ENCODE peak calls at places on chromosomes 16 and 17, in seven cellular contexts. One of them, this sample, is unnamed.

GRCh38 chr17:7237761-7238417 is 1.4 kb downstream of the PHF23 start:
- DNase-seq in cardiac fibroblast: peak
- DNase-seq in fibroblast of mammary gland: peak
- DNase-seq in left ventricle myocardium inferior: peak
- DNase-seq in uterus: peak
- DNase-seq in heart left ventricle: peak
- DNase-seq in heart right ventricle: peak
- DNase-seq in this sample: no peak

GRCh38 chr16:51153275-51153991 is 2.4 kb upstream of the SALL1 start:
- DNase-seq in cardiac fibroblast: peak
- DNase-seq in fibroblast of mammary gland: no peak
- DNase-seq in left ventricle myocardium inferior: no peak
- DNase-seq in uterus: peak
- DNase-seq in heart left ventricle: no peak
- DNase-seq in heart right ventricle: no peak
- DNase-seq in this sample: no peak

GRCh38 chr17:33447090-33447489 is 154.0 kb upstream of the ASIC2 start:
- DNase-seq in cardiac fibroblast: no peak
- DNase-seq in fibroblast of mammary gland: no peak
- DNase-seq in left ventricle myocardium inferior: no peak
- DNase-seq in uterus: no peak
- DNase-seq in heart left ventricle: no peak
- DNase-seq in heart right ventricle: no peak
- DNase-seq in this sample: no peak

GRCh38 chr16:82755570-82756282 is 129.0 kb downstream of the CDH13 start:
- DNase-seq in cardiac fibroblast: peak
- DNase-seq in fibroblast of mammary gland: no peak
- DNase-seq in left ventricle myocardium inferior: no peak
- DNase-seq in uterus: no peak
- DNase-seq in heart left ventricle: no peak
- DNase-seq in heart right ventricle: no peak
- DNase-seq in this sample: no peak

GRCh38 chr17:75068750-75069149 is 19.0 kb upstream of the SLC16A5 start:
- DNase-seq in cardiac fibroblast: no peak
- DNase-seq in fibroblast of mammary gland: no peak
- DNase-seq in left ventricle myocardium inferior: no peak
- DNase-seq in uterus: no peak
- DNase-seq in heart left ventricle: no peak
- DNase-seq in heart right ventricle: no peak
- DNase-seq in this sample: no peak

GRCh38 chr16:9095171-9095570 is 3.7 kb downstream of the HAPSTR1 start:
- DNase-seq in cardiac fibroblast: no peak
- DNase-seq in fibroblast of mammary gland: no peak
- DNase-seq in left ventricle myocardium inferior: no peak
- DNase-seq in uterus: no peak
- DNase-seq in heart left ventricle: no peak
- DNase-seq in heart right ventricle: no peak
- DNase-seq in this sample: no peak

GRCh38 chr17:81909966-81910839 is 996 bp downstream of the PCYT2 start:
- DNase-seq in cardiac fibroblast: no peak
- DNase-seq in fibroblast of mammary gland: no peak
- DNase-seq in left ventricle myocardium inferior: no peak
- DNase-seq in uterus: no peak
- DNase-seq in heart left ventricle: no peak
- DNase-seq in heart right ventricle: no peak
- DNase-seq in this sample: no peak

GRCh38 chr17:66373944-66374817 is 71.8 kb downstream of the PRKCA start:
- DNase-seq in cardiac fibroblast: no peak
- DNase-seq in fibroblast of mammary gland: no peak
- DNase-seq in left ventricle myocardium inferior: peak
- DNase-seq in uterus: no peak
- DNase-seq in heart left ventricle: peak
- DNase-seq in heart right ventricle: peak
- DNase-seq in this sample: no peak

GRCh38 chr17:79033741-79034501 is 10.0 kb downstream of the C1QTNF1 start:
- DNase-seq in cardiac fibroblast: no peak
- DNase-seq in fibroblast of mammary gland: no peak
- DNase-seq in left ventricle myocardium inferior: peak
- DNase-seq in uterus: peak
- DNase-seq in heart left ventricle: peak
- DNase-seq in heart right ventricle: peak
- DNase-seq in this sample: peak

GRCh38 chr16:84478172-84478948 is 26.1 kb downstream of the MEAK7 start:
- DNase-seq in cardiac fibroblast: peak
- DNase-seq in fibroblast of mammary gland: peak
- DNase-seq in left ventricle myocardium inferior: no peak
- DNase-seq in uterus: no peak
- DNase-seq in heart left ventricle: no peak
- DNase-seq in heart right ventricle: no peak
- DNase-seq in this sample: peak

GRCh38 chr17:77566151-77566550 is 392.4 kb upstream of the TNRC6C start:
- DNase-seq in cardiac fibroblast: no peak
- DNase-seq in fibroblast of mammary gland: no peak
- DNase-seq in left ventricle myocardium inferior: no peak
- DNase-seq in uterus: no peak
- DNase-seq in heart left ventricle: no peak
- DNase-seq in heart right ventricle: no peak
- DNase-seq in this sample: no peak

GRCh38 chr17:57264776-57265175 is 8.5 kb downstream of the MSI2 start:
- DNase-seq in cardiac fibroblast: no peak
- DNase-seq in fibroblast of mammary gland: no peak
- DNase-seq in left ventricle myocardium inferior: no peak
- DNase-seq in uterus: no peak
- DNase-seq in heart left ventricle: no peak
- DNase-seq in heart right ventricle: no peak
- DNase-seq in this sample: no peak

GRCh38 chr17:57577751-57578607 is 167.1 kb downstream of the CCDC182 start:
- DNase-seq in cardiac fibroblast: peak
- DNase-seq in fibroblast of mammary gland: peak
- DNase-seq in left ventricle myocardium inferior: peak
- DNase-seq in uterus: peak
- DNase-seq in heart left ventricle: no peak
- DNase-seq in heart right ventricle: no peak
- DNase-seq in this sample: no peak

GRCh38 chr16:51971184-51971583 is 575.8 kb downstream of the TOX3 start:
- DNase-seq in cardiac fibroblast: peak
- DNase-seq in fibroblast of mammary gland: peak
- DNase-seq in left ventricle myocardium inferior: no peak
- DNase-seq in uterus: no peak
- DNase-seq in heart left ventricle: no peak
- DNase-seq in heart right ventricle: no peak
- DNase-seq in this sample: no peak

GRCh38 chr16:67014641-67015315 is 14.2 kb upstream of the CBFB start:
- DNase-seq in cardiac fibroblast: no peak
- DNase-seq in fibroblast of mammary gland: no peak
- DNase-seq in left ventricle myocardium inferior: no peak
- DNase-seq in uterus: no peak
- DNase-seq in heart left ventricle: no peak
- DNase-seq in heart right ventricle: no peak
- DNase-seq in this sample: no peak

GRCh38 chr17:5888811-5889210 is 181.4 kb upstream of the WSCD1 start:
- DNase-seq in cardiac fibroblast: no peak
- DNase-seq in fibroblast of mammary gland: no peak
- DNase-seq in left ventricle myocardium inferior: no peak
- DNase-seq in uterus: no peak
- DNase-seq in heart left ventricle: no peak
- DNase-seq in heart right ventricle: no peak
- DNase-seq in this sample: no peak

GRCh38 chr17:27495460-27495859 is 39.2 kb downstream of the KSR1 start:
- DNase-seq in cardiac fibroblast: no peak
- DNase-seq in fibroblast of mammary gland: no peak
- DNase-seq in left ventricle myocardium inferior: no peak
- DNase-seq in uterus: no peak
- DNase-seq in heart left ventricle: no peak
- DNase-seq in heart right ventricle: no peak
- DNase-seq in this sample: no peak

GRCh38 chr17:68698761-68699160 is 97.6 kb upstream of the FAM20A start:
- DNase-seq in cardiac fibroblast: no peak
- DNase-seq in fibroblast of mammary gland: no peak
- DNase-seq in left ventricle myocardium inferior: no peak
- DNase-seq in uterus: no peak
- DNase-seq in heart left ventricle: no peak
- DNase-seq in heart right ventricle: peak
- DNase-seq in this sample: no peak

GRCh38 chr17:58520843-58521430 is 6.5 kb upstream of the MTMR4 start:
- DNase-seq in cardiac fibroblast: peak
- DNase-seq in fibroblast of mammary gland: peak
- DNase-seq in left ventricle myocardium inferior: no peak
- DNase-seq in uterus: no peak
- DNase-seq in heart left ventricle: no peak
- DNase-seq in heart right ventricle: no peak
- DNase-seq in this sample: no peak

GRCh38 chr17:22518185-22518584 is 825.9 kb downstream of the KCNJ18 start:
- DNase-seq in cardiac fibroblast: no peak
- DNase-seq in fibroblast of mammary gland: no peak
- DNase-seq in left ventricle myocardium inferior: no peak
- DNase-seq in uterus: no peak
- DNase-seq in heart left ventricle: no peak
- DNase-seq in heart right ventricle: no peak
- DNase-seq in this sample: no peak
- TF ChIP-seq CTCF in cardiac fibroblast: no peak
- TF ChIP-seq CTCF in fibroblast of mammary gland: no peak
- TF ChIP-seq CTCF in left ventricle myocardium inferior: no peak
- TF ChIP-seq CTCF in uterus: no peak
- TF ChIP-seq CTCF in heart left ventricle: no peak
- TF ChIP-seq CTCF in heart right ventricle: no peak
- TF ChIP-seq CTCF in this sample: no peak

GRCh38 chr17:49557204-49558024 is 18.3 kb upstream of the NXPH3 start:
- DNase-seq in cardiac fibroblast: peak
- DNase-seq in fibroblast of mammary gland: peak
- DNase-seq in left ventricle myocardium inferior: no peak
- DNase-seq in uterus: no peak
- DNase-seq in heart left ventricle: no peak
- DNase-seq in heart right ventricle: no peak
- DNase-seq in this sample: no peak

GRCh38 chr17:49555495-49556018 is 20.1 kb upstream of the NXPH3 start:
- DNase-seq in cardiac fibroblast: no peak
- DNase-seq in fibroblast of mammary gland: no peak
- DNase-seq in left ventricle myocardium inferior: no peak
- DNase-seq in uterus: no peak
- DNase-seq in heart left ventricle: no peak
- DNase-seq in heart right ventricle: no peak
- DNase-seq in this sample: no peak

GRCh38 chr17:49553676-49554335 is 21.9 kb upstream of the NXPH3 start:
- DNase-seq in cardiac fibroblast: no peak
- DNase-seq in fibroblast of mammary gland: no peak
- DNase-seq in left ventricle myocardium inferior: no peak
- DNase-seq in uterus: no peak
- DNase-seq in heart left ventricle: no peak
- DNase-seq in heart right ventricle: no peak
- DNase-seq in this sample: no peak

GRCh38 chr17:49554694-49555494 is 20.8 kb upstream of the NXPH3 start:
- DNase-seq in cardiac fibroblast: no peak
- DNase-seq in fibroblast of mammary gland: no peak
- DNase-seq in left ventricle myocardium inferior: no peak
- DNase-seq in uterus: no peak
- DNase-seq in heart left ventricle: no peak
- DNase-seq in heart right ventricle: no peak
- DNase-seq in this sample: no peak

DNA sequence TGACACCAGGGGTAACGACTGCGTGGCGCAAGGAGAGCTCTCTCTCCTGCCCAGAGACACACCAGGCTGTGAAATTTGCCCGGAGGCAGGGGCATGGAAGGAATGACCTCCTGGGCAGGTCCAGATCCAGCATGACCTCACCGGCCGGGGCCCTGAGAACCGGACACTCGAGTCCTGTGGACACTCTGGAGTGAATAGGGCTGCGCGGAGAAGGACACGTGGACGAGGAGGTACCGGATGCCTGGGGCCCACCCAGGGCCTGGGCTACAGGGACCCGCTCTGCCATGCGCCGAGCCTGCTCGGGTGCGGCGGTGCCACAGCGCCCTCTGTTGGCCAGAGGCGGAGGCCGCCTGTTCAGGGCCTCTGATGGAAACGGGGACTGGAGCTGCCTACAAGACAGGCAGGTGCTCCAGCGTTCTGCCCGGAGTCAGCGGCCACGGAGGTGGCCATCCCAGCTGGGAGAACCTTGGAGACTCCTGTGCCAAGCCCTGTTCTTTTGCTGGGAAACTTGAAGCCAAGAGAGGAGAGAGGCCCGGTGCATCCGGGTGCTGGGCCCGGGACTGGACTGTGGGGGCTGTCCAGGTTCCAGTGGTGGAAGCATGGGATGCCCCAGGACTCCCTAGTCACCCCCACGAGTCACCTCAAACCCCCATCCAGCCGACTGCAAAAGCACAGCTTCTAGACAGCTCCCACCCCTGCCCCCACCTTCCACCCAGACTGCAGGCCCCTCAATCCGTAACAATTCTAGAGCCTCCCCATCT is 19.3 kb upstream of the NXPH3 start:
- DNase-seq in cardiac fibroblast: peak
- DNase-seq in fibroblast of mammary gland: peak
- DNase-seq in left ventricle myocardium inferior: peak
- DNase-seq in uterus: peak
- DNase-seq in heart left ventricle: peak
- DNase-seq in heart right ventricle: peak
- DNase-seq in this sample: peak
- TF ChIP-seq CTCF in cardiac fibroblast: peak
- TF ChIP-seq CTCF in fibroblast of mammary gland: peak
- TF ChIP-seq CTCF in left ventricle myocardium inferior: peak
- TF ChIP-seq CTCF in uterus: peak
- TF ChIP-seq CTCF in heart left ventricle: peak
- TF ChIP-seq CTCF in heart right ventricle: peak
- TF ChIP-seq CTCF in this sample: peak

GRCh38 chr17:16352838-16353701 is at the start of gene CENPV:
- DNase-seq in cardiac fibroblast: no peak
- DNase-seq in fibroblast of mammary gland: peak
- DNase-seq in left ventricle myocardium inferior: peak
- DNase-seq in uterus: peak
- DNase-seq in heart left ventricle: peak
- DNase-seq in heart right ventricle: no peak
- DNase-seq in this sample: peak
- TF ChIP-seq CTCF in cardiac fibroblast: no peak
- TF ChIP-seq CTCF in fibroblast of mammary gland: no peak
- TF ChIP-seq CTCF in left ventricle myocardium inferior: peak
- TF ChIP-seq CTCF in uterus: peak
- TF ChIP-seq CTCF in heart left ventricle: no peak
- TF ChIP-seq CTCF in heart right ventricle: peak
- TF ChIP-seq CTCF in this sample: no peak

DNA sequence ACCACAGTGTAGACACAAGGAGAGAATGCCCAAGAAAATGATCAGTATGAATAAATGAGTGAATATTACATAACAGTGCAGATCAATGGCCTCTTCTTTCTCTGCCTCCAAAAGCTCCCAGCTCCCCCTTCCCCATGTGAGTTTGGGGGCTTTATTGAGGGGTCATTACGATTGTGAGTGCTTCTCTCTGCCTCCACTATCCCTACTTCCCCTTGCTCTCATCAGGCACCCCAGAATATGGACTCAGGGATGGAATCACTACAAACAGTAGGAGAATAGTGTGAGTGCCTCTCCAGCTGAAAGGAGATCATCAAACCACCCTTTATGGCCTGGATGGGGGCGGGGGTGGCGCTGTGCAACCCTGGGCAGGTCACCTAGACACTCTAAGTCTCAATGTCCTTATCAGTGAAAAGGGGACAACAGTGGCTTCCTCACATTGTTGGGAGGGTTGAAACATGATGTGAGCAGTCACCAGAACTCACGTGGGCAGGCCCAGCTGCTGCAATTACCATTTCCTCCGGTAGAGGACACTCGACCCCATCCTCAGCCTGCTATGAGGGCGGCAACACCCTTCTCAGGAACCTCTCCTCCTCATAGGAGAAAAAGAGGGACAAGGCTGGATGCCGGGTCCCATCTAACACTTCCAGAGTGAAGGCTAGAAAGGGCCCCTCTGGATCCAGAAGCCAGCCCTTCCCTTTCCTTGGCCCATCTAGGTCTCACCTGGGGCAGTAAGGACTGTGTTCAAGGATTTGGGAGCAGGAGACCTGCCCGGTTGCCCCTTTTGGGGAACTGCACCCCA is 2.1 kb upstream of the EPOP start:
- DNase-seq in cardiac fibroblast: peak
- DNase-seq in fibroblast of mammary gland: peak
- DNase-seq in left ventricle myocardium inferior: peak
- DNase-seq in uterus: peak
- DNase-seq in heart left ventricle: peak
- DNase-seq in heart right ventricle: peak
- DNase-seq in this sample: no peak
- TF ChIP-seq CTCF in cardiac fibroblast: peak
- TF ChIP-seq CTCF in fibroblast of mammary gland: peak
- TF ChIP-seq CTCF in left ventricle myocardium inferior: peak
- TF ChIP-seq CTCF in uterus: peak
- TF ChIP-seq CTCF in heart left ventricle: peak
- TF ChIP-seq CTCF in heart right ventricle: peak
- TF ChIP-seq CTCF in this sample: peak